ENCODE peak calls at places on chromosomes 4 and X, in five cellular contexts. O is activated T-cell treated with anti-CD3 and anti-CD28 coated beads for 48 hours; F is activated CD4-positive, CD25-positive, alpha-beta regulatory T cell treated with anti-CD3 and anti-CD28 coated beads, Interleukin-2, amount 50 U/mL, for 72 hours; K is hypothalamus; T is CD8-positive, alpha-beta T cell. P is an unnamed sample.

GRCh38 chrX:1086444-1087409 is 125.7 kb downstream of the CRLF2 start:
- DNase-seq in F (no peak), O (no peak), T (no peak), K (no peak), P (peak)

GRCh38 chrX:153903991-153904957 is at the start of gene AVPR2:
- DNase-seq in O (no peak), K (no peak), T (no peak), F (no peak), P (no peak)

GRCh38 chr4:39502034-39502658 is 25.1 kb downstream of the UGDH start:
- DNase-seq in K (no peak), O (no peak), T (no peak), F (no peak), P (peak)

GRCh38 chr4:39792128-39792527 is 94.2 kb downstream of the UBE2K start:
- DNase-seq in K (no peak), F (no peak), O (no peak), T (no peak), P (no peak)

GRCh38 chrX:10048076-10048475 is 80.9 kb downstream of the CLDN34 start:
- DNase-seq in K (no peak), F (no peak), T (no peak), O (no peak), P (no peak)

GRCh38 chrX:17459008-17459407 is 84.0 kb downstream of the NHS start:
- DNase-seq in T (no peak), O (no peak), F (no peak), K (no peak), P (peak)

GRCh38 chr4:97867557-97868091 is 275.7 kb downstream of the STPG2 start:
- DNase-seq in O (no peak), F (no peak), T (no peak), K (no peak), P (no peak)

GRCh38 chrX:130020661-130021324 is 38.4 kb downstream of the BCORL1 start:
- DNase-seq in T (no peak), K (no peak), O (no peak), F (no peak), P (no peak)

GRCh38 chrX:121307441-121307840 is 260.0 kb downstream of the GLUD2 start:
- DNase-seq in K (no peak), O (no peak), F (no peak), T (no peak), P (no peak)

GRCh38 chr4:130576218-130576617 is 1480.3 kb downstream of the C4orf33 start:
- DNase-seq in O (no peak), T (no peak), F (no peak), K (no peak), P (no peak)

GRCh38 chr4:15694431-15694830 is 8.4 kb upstream of the BST1 start:
- DNase-seq in F (no peak), K (no peak), T (no peak), O (no peak), P (peak)

GRCh38 chr4:108170729-108171540 is 2.2 kb upstream of the LEF1 start:
- DNase-seq in K (no peak), T (no peak), O (no peak), F (no peak), P (no peak)

GRCh38 chrX:78532363-78532762 is 126.8 kb downstream of the RTL3 start:
- DNase-seq in K (no peak), F (no peak), O (no peak), T (no peak), P (no peak)

GRCh38 chr4:39118034-39118658 is 56.1 kb downstream of the KLHL5 start:
- DNase-seq in K (no peak), O (no peak), T (no peak), F (no peak), P (no peak)

GRCh38 chrX:110159865-110160264 is 157.0 kb downstream of the TMEM164 start:
- DNase-seq in K (no peak), T (no peak), F (no peak), O (no peak), P (peak)

GRCh38 chr4:119659576-119659975 is 31.0 kb upstream of the PDE5A start:
- DNase-seq in O (no peak), K (no peak), T (no peak), F (no peak), P (no peak)

GRCh38 chr4:8705161-8706145 is 112.9 kb downstream of the CPZ start:
- DNase-seq in F (peak), O (no peak), T (no peak), K (no peak), P (no peak)

GRCh38 chrX:18617351-18617750 is 54.6 kb downstream of the RS1 start:
- DNase-seq in T (no peak), K (no peak), O (no peak), F (no peak), P (peak)

GRCh38 chrX:22124098-22124497 is 92.0 kb downstream of the PHEX start:
- DNase-seq in F (no peak), O (no peak), T (no peak), K (no peak), P (peak)

GRCh38 chr4:93791570-93792195 is 36.9 kb upstream of the ATOH1 start:
- DNase-seq in O (peak), K (no peak), T (no peak), F (peak), P (peak)

GRCh38 chrX:118780915-118781314 is 42.7 kb upstream of the ZCCHC12 start:
- DNase-seq in K (no peak), F (no peak), T (no peak), O (no peak), P (no peak)

GRCh38 chrX:40772290-40772689 is 36.9 kb upstream of the MED14 start:
- DNase-seq in T (no peak), O (no peak), K (no peak), F (no peak), P (peak)

GRCh38 chrX:24355095-24355494 is 5.3 kb upstream of the SUPT20HL1 start:
- DNase-seq in K (no peak), F (no peak), O (no peak), T (no peak), P (no peak)

GRCh38 chr4:137601924-137602323 is 69.6 kb upstream of the PCDH18 start:
- DNase-seq in F (no peak), O (no peak), K (no peak), T (no peak), P (peak)

GRCh38 chr4:13865871-13866669 is 238.5 kb upstream of the BOD1L1 start:
- DNase-seq in K (no peak), O (no peak), T (no peak), F (no peak), P (no peak)

GRCh38 chr4:153115322-153116100 is 88.7 kb upstream of the TRIM2 start:
- DNase-seq in O (peak), T (peak), K (no peak), F (peak), P (peak)

GRCh38 chr4:125187221-125187620 is 127.5 kb upstream of the FAT4 start:
- DNase-seq in K (no peak), O (no peak), F (no peak), T (no peak), P (peak)

GRCh38 chr4:27001398-27002164 is 140.9 kb downstream of the STIM2 start:
- DNase-seq in F (no peak), O (no peak), K (no peak), T (no peak), P (no peak)

GRCh38 chrX:123525131-123525725 is 207.6 kb downstream of the THOC2 start:
- DNase-seq in F (no peak), O (no peak), K (no peak), T (no peak), P (peak)

GRCh38 chr4:2787230-2788100 is 5.4 kb upstream of the SH3BP2 start:
- DNase-seq in F (peak), K (no peak), T (no peak), O (no peak), P (no peak)

GRCh38 chrX:48971325-48972213 is at the start of gene KCND1:
- DNase-seq in T (no peak), O (no peak), F (no peak), K (no peak), P (peak)

GRCh38 chrX:51332188-51332942 is at the start of gene NUDT10:
- DNase-seq in O (peak), T (no peak), F (peak), K (no peak), P (peak)

GRCh38 chrX:18099745-18100144 is 120.9 kb downstream of the BEND2 start:
- DNase-seq in K (no peak), O (no peak), F (no peak), T (no peak), P (peak)

GRCh38 chrX:155094468-155095061 is 23.3 kb downstream of the BRCC3 start:
- DNase-seq in F (no peak), O (no peak), K (no peak), T (no peak), P (peak)

GRCh38 chr4:34633216-34633615 is 1611.1 kb downstream of the ARAP2 start:
- DNase-seq in T (no peak), K (no peak), F (no peak), O (no peak), P (no peak)

GRCh38 chrX:133989993-133990392 is 4.6 kb upstream of the GPC3 start:
- DNase-seq in K (no peak), O (no peak), T (no peak), F (no peak), P (no peak)

GRCh38 chr4:151238477-151238876 is 38.5 kb upstream of the PRSS48 start:
- DNase-seq in F (no peak), K (no peak), O (no peak), T (no peak), P (no peak)